ENCODE peak calls at places on chromosomes 11 and 22, in seven cellular contexts. A, Y, X, Q, I, W and S are unnamed samples.

GRCh38 chr22:26756675-26757293 is 99.4 kb downstream of the MIAT start:
- DNase-seq in I (peak), X (no peak), Q (peak), A (peak), Y (no peak), W (peak), S (peak)

GRCh38 chr11:19519912-19520641 is 192.6 kb upstream of the NAV2 start:
- DNase-seq in Q (no peak), X (no peak), A (no peak), I (peak), Y (no peak), W (no peak), S (no peak)

GRCh38 chr11:82903843-82904586 is 2.5 kb downstream of the DDIAS start:
- DNase-seq in I (no peak), Q (no peak), X (no peak), A (no peak), Y (no peak), W (no peak), S (no peak)

GRCh38 chr22:25081409-25081824 is 118.2 kb upstream of the CRYBB3 start:
- DNase-seq in Y (peak), A (peak), X (no peak), W (peak), I (peak), Q (no peak), S (peak)

GRCh38 chr22:27720860-27721259 is 80.7 kb downstream of the MN1 start:
- DNase-seq in I (no peak), A (no peak), W (no peak), Y (no peak), Q (no peak), X (no peak), S (no peak)

GRCh38 chr22:40603088-40603605 is 33.4 kb downstream of the MRTFA start:
- DNase-seq in Y (peak), A (no peak), W (no peak), I (no peak), X (no peak), Q (no peak), S (no peak)

GRCh38 chr22:23182289-23183106 is 2.2 kb downstream of the BCR start:
- DNase-seq in Y (no peak), W (no peak), Q (no peak), X (no peak), A (peak), I (peak), S (no peak)

GRCh38 chr22:32583921-32584335 is 109.3 kb downstream of the FBXO7 start:
- DNase-seq in Y (no peak), A (no peak), X (no peak), Q (no peak), W (no peak), I (no peak), S (no peak)

GRCh38 chr22:47310601-47311000 is 548.2 kb downstream of the TBC1D22A start:
- DNase-seq in Y (no peak), X (no peak), Q (no peak), I (no peak), W (no peak), A (no peak), S (no peak)

GRCh38 chr11:86806903-86807302 is 6.6 kb downstream of the PRSS23 start:
- DNase-seq in W (no peak), Q (no peak), Y (no peak), X (no peak), A (no peak), I (no peak), S (no peak)

GRCh38 chr11:64842851-64843841 is 1.3 kb downstream of the CDC42BPG start:
- DNase-seq in A (no peak), X (no peak), I (no peak), W (no peak), Q (peak), Y (no peak), S (peak)

GRCh38 chr11:88171982-88172381 is 3.3 kb downstream of the RAB38 start:
- DNase-seq in Q (no peak), W (no peak), A (no peak), X (no peak), Y (no peak), I (no peak), S (no peak)

GRCh38 chr11:110366234-110366633 is 63.5 kb upstream of the FDX1 start:
- DNase-seq in W (no peak), I (no peak), A (no peak), Q (peak), Y (no peak), X (no peak), S (no peak)

GRCh38 chr22:19871845-19872778 is 17.4 kb upstream of the GNB1L start:
- DNase-seq in Y (no peak), W (peak), X (no peak), Q (peak), A (no peak), I (no peak), S (no peak)

GRCh38 chr11:18322818-18323570 is 627 bp downstream of the GTF2H1 start:
- DNase-seq in I (no peak), Q (no peak), Y (no peak), A (peak), W (no peak), X (no peak), S (no peak)

GRCh38 chr22:37427128-37427710 is at the start of gene ELFN2:
- DNase-seq in Q (peak), W (no peak), A (no peak), X (no peak), I (peak), Y (no peak), S (no peak)

GRCh38 chr11:26958650-26959049 is 35.3 kb upstream of the FIBIN start:
- DNase-seq in I (no peak), Y (no peak), X (no peak), Q (no peak), A (no peak), W (no peak), S (no peak)

GRCh38 chr11:77503006-77503405 is 29.1 kb upstream of the PAK1 start:
- DNase-seq in A (peak), I (no peak), Y (peak), X (no peak), W (no peak), Q (no peak), S (no peak)

GRCh38 chr22:24319451-24319850 is 48.8 kb downstream of the SPECC1L start:
- DNase-seq in Y (no peak), I (no peak), Q (no peak), X (no peak), W (no peak), A (no peak), S (no peak)

GRCh38 chr11:69683764-69684333 is 8.7 kb upstream of the LTO1 start:
- DNase-seq in I (peak), Y (no peak), X (no peak), A (peak), W (no peak), Q (peak), S (peak)
- TF ChIP-seq CTCF in I (peak), Y (peak), X (peak), A (peak), W (no peak), Q (peak), S (peak)

GRCh38 chr11:23013509-23013908 is 153.2 kb upstream of the CCDC179 start:
- DNase-seq in W (no peak), I (no peak), Q (no peak), Y (no peak), X (no peak), A (no peak), S (no peak)
- TF ChIP-seq CTCF in W (no peak), I (no peak), Q (no peak), Y (no peak), X (no peak), A (no peak), S (no peak)

DNA sequence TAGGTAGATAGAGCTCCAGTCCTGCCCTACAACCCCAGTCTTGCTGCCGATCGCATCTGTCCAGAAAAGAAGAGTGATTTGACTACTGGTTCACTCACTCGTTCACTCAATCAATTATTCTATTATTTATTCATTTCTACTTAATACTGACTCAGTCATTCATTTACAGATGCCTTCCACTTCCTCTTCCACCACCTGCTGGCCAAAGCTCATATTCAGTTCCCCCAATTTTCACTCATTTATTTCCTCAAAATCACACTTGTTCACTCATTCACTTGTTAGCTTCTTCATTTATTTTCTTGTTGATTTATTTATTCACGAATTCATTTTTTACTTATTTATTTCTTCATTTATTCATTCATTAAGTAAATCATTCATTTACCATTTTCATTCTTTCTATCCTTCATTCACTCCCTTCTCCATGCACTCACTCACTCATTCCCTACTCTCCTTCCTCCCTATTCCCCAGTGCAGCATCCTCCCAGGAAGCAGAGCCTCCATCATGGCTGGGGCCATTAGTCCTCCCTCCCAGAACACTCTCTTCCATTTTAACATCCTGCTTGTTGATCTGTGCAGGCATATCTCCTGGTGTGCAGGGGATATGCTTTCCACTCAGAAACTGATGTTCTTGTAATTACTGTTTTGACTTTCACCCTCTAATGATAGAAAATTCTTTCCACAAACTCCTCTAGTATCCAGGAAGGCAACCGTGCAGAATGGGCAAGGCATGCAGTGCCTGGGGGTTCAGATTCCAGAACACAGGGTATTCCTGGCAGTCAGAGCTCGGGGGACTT is 281.0 kb downstream of the TENM4 start:
- DNase-seq in W (no peak), I (no peak), Q (no peak), A (no peak), Y (no peak), X (no peak), S (no peak)
- TF ChIP-seq CTCF in W (no peak), I (no peak), Q (no peak), A (no peak), Y (no peak), X (no peak), S (peak)

DNA sequence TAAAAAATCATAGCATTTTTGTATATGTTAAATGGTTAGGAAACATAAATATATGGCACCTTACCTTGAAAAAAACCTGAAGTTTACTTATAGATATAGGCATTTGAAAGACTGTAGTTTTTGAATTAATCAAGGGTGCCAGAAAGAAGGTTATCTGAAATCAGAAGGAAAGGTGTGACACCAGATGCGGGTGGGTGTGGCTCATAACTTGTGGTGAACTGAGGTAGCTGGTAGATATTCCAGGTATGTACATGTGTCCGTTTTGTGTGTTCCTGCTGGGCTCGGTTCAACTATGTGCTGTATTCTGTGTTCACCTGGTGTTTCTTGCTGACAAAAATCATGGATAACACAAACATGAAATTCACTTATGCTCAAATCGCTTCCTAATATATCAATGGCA is 35.6 kb downstream of the STK33 start:
- DNase-seq in A (no peak), I (no peak), W (no peak), X (no peak), Q (no peak), Y (no peak), S (no peak)
- TF ChIP-seq CTCF in A (no peak), I (no peak), W (no peak), X (no peak), Q (no peak), Y (no peak), S (no peak)

GRCh38 chr22:42249831-42250230 is 20.6 kb downstream of the TCF20 start:
- DNase-seq in A (no peak), Y (no peak), Q (no peak), I (no peak), W (no peak), X (no peak), S (no peak)

GRCh38 chr22:42243802-42244060 is 26.7 kb downstream of the TCF20 start:
- DNase-seq in W (no peak), A (no peak), X (no peak), Y (no peak), Q (no peak), I (no peak), S (no peak)

DNA sequence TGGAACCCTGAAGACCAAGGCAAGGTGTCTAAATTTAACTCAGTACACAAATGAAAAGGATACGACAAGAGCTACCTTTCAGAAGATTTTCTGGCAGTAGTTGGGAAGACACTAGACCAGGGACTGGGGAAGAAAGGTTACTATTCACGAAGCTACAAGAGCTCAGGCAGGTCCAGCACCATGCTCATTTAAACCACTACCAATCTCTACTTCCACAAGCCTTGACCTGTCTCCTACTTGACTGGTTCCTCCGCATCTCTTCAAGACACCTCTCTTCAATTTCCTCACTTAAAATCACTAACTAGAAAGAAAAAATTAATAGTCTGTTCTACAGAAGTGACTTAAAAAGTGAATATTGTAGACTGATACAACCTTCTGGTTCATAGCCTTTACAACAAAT is 22.9 kb downstream of the TCF20 start:
- DNase-seq in A (no peak), Y (no peak), W (no peak), I (no peak), X (no peak), Q (no peak), S (no peak)
- TF ChIP-seq CTCF in A (no peak), Y (no peak), W (no peak), I (no peak), X (no peak), Q (no peak), S (no peak)

DNA sequence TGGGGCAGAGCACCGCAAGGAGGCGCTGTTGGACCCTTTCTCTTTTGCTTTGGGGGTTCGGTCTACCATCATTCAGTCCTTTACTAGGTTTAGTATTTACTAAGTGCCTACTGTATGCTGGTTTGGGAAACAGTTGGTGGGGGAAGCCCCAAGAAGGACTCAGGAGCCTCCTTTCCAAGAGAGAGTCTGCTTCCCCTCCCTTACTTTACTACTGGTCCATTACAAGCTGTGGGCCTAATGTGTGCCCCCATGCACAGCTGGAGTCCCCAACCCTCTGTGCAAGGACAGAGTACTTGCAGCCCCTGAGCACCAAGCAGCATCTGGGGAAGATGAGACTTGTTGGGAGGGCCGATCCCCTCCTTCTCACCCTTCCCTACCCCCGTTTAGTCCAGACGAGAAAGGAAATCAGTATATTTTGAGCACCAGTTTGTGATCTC is 876 bp upstream of the UBE2L6 start:
- DNase-seq in W (peak), Q (peak), Y (peak), I (peak), X (no peak), A (no peak), S (no peak)
- TF ChIP-seq CTCF in W (no peak), Q (no peak), Y (peak), I (peak), X (peak), A (peak), S (peak)

DNA sequence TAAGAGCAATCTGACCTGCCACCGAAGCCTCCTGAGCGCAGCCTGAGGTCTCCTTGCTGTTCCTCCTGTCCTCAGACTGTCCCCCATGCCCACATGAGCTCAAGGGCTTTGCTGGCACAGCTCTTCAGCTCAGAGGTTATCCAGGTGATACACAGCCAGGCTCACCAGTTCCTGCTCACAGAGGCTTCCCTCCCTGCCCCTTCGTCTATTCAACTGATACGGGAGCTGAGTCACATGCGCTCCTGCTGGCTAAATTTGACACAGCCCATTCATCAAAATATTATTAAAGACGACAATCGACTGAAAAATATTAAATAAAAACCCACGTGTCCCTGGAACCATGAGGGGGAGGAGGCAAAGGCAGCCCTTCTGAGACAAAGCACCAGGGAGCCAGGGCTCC is 40.7 kb downstream of the DUSP8 start:
- DNase-seq in W (no peak), I (no peak), Y (no peak), X (no peak), Q (no peak), A (no peak), S (no peak)
- TF ChIP-seq CTCF in W (no peak), I (no peak), Y (no peak), X (no peak), Q (no peak), A (no peak), S (no peak)

GRCh38 chr11:892106-892505 is 18.5 kb downstream of the CHID1 start:
- DNase-seq in I (no peak), A (no peak), Y (no peak), Q (no peak), W (no peak), X (no peak), S (no peak)
- TF ChIP-seq CTCF in I (no peak), A (no peak), Y (no peak), Q (no peak), W (no peak), X (no peak), S (no peak)

DNA sequence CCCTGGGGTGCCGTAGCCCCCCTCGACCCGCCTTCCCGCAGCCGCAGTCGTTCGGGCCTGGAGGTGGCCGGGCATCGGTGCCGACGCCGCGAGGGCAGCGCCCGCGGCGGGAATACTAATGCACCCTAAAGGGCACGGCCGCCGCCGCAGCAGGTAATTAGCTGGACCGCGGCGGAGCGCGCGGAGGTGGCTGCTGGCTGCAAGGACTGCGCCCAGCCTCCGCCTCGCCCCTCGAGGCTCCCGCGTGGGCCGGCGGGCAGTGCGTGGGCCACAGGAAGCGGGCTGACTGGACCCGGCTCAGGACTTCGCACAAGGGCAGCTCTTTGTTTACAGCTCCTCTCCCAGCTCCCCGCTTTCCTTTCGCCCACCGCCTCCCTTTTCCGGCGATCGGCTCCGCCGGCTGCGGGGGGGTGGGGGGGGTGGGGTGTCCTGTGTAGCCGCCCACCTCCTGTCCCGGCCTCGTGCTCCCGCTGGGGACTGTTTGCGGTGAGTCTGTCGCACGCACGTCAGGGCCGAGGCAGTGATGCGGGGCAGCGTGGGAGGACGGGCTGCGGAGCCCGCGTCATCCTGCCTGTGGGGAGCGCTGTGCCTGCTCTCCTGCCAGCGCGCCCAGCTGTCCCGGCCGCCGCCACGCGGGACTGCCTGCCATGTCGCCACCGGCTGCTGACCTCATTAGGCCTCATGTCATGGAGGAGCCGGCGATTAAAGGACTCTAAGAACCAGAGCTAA is 53.2 kb downstream of the GRIK4 start:
- DNase-seq in X (peak), W (no peak), Q (peak), I (peak), A (peak), Y (peak), S (peak)
- TF ChIP-seq CTCF in X (no peak), W (no peak), Q (no peak), I (no peak), A (peak), Y (peak), S (no peak)